ENCODE peak calls at places on chromosomes 6 and 20, in eight cellular contexts. T, Y, J, L, K, B, R and Q are unnamed samples.

GRCh38 chr6:45949256-45949655 is 66.4 kb downstream of the CLIC5 start:
- DNase-seq in B (no peak), T (peak), K (no peak), L (no peak), R (no peak), Y (no peak), J (no peak), Q (no peak)

GRCh38 chr6:169034523-169035167 is 219.0 kb downstream of the THBS2 start:
- DNase-seq in J (no peak), Y (peak), L (no peak), B (peak), T (no peak), R (no peak), K (no peak), Q (no peak)

GRCh38 chr6:132198040-132198439 is 203.2 kb downstream of the MOXD1 start:
- DNase-seq in Y (no peak), T (no peak), B (no peak), L (no peak), K (no peak), J (no peak), R (no peak), Q (no peak)

GRCh38 chr6:9795880-9796279 is 619.0 kb downstream of the TFAP2A start:
- DNase-seq in B (no peak), T (no peak), L (no peak), R (no peak), K (no peak), J (no peak), Y (no peak), Q (no peak)

GRCh38 chr20:8673116-8673515 is 395.8 kb upstream of the PLCB4 start:
- DNase-seq in K (no peak), T (no peak), L (no peak), B (no peak), R (no peak), J (no peak), Y (no peak), Q (no peak)

GRCh38 chr6:144263786-144264185 is 21.3 kb upstream of the UTRN start:
- DNase-seq in R (no peak), B (no peak), Y (no peak), T (no peak), L (no peak), K (no peak), J (no peak), Q (no peak)

GRCh38 chr20:36773123-36773547 is 428 bp downstream of the DSN1 start:
- DNase-seq in J (no peak), T (no peak), R (no peak), L (no peak), K (no peak), B (no peak), Y (no peak), Q (no peak)

GRCh38 chr6:13667655-13668054 is 44.0 kb downstream of the RANBP9 start:
- DNase-seq in K (no peak), R (no peak), B (no peak), J (no peak), Y (no peak), T (no peak), L (no peak), Q (no peak)

GRCh38 chr6:33696538-33697518 is 14.7 kb downstream of the UQCC2 start:
- DNase-seq in T (no peak), R (peak), J (peak), B (peak), K (peak), L (no peak), Y (no peak), Q (peak)

GRCh38 chr20:10863337-10864060 is 189.7 kb upstream of the JAG1 start:
- DNase-seq in B (peak), Y (no peak), K (no peak), J (no peak), L (no peak), R (peak), T (no peak), Q (peak)

GRCh38 chr6:137799950-137800568 is 67.0 kb upstream of the TNFAIP3 start:
- DNase-seq in T (peak), J (peak), L (peak), R (no peak), B (peak), K (peak), Y (no peak), Q (peak)

GRCh38 chr6:170006524-170007467 is 255.4 kb downstream of the ERMARD start:
- DNase-seq in Y (peak), J (no peak), L (no peak), T (no peak), K (no peak), B (no peak), R (no peak), Q (no peak)

GRCh38 chr6:90350689-90351554 is 54.3 kb upstream of the BACH2 start:
- DNase-seq in T (no peak), J (no peak), L (no peak), Y (no peak), R (no peak), K (peak), B (no peak), Q (no peak)

GRCh38 chr6:162364488-162364887 is 363.1 kb downstream of the PRKN start:
- DNase-seq in J (no peak), T (no peak), K (no peak), L (no peak), Y (no peak), B (no peak), R (no peak), Q (no peak)

GRCh38 chr6:43768983-43769525 is 957 bp upstream of the VEGFA start:
- DNase-seq in B (peak), T (peak), K (peak), Y (no peak), R (peak), J (no peak), L (peak), Q (peak)

GRCh38 chr6:133843098-133843497 is 45.8 kb upstream of the TCF21 start:
- DNase-seq in L (no peak), K (no peak), J (no peak), R (no peak), B (no peak), T (no peak), Y (no peak), Q (no peak)

GRCh38 chr6:144582939-144583613 is 297.9 kb downstream of the UTRN start:
- DNase-seq in K (peak), J (peak), L (peak), B (no peak), T (peak), Y (peak), R (peak), Q (peak)

GRCh38 chr6:27669798-27670301 is 196.9 kb upstream of the ZNF184 start:
- DNase-seq in R (no peak), Y (no peak), J (no peak), K (no peak), B (no peak), L (no peak), T (no peak), Q (no peak)

GRCh38 chr6:117530467-117531242 is 48.2 kb downstream of the DCBLD1 start:
- DNase-seq in T (no peak), L (no peak), Y (no peak), K (no peak), R (no peak), J (no peak), B (no peak), Q (no peak)

DNA sequence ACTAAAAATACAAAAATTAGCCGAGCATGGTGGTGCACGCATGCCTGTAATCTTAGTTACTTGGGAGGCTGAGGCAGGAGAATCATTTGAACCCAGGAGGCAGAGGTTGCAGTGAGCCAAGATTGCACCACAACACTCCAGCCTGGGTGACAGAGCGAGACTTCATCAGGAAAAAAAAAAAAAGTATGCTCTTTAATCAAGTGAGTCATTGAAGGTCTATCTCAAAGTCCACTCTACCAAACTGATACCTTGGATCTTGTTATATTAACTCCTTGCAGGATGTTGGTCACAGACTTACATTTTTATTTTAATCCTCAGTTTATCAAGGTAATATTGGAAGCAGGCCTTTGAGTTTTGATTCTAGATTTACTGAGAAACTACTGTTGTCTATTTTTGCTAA is 348.7 kb downstream of the COL12A1 start:
- DNase-seq in T (peak), R (no peak), B (no peak), J (no peak), Y (no peak), K (no peak), L (no peak), Q (no peak)
- H3K4me3 ChIP-seq in T (no peak), R (no peak), B (no peak), J (no peak), Y (no peak), K (no peak), L (no peak), Q (no peak)

DNA sequence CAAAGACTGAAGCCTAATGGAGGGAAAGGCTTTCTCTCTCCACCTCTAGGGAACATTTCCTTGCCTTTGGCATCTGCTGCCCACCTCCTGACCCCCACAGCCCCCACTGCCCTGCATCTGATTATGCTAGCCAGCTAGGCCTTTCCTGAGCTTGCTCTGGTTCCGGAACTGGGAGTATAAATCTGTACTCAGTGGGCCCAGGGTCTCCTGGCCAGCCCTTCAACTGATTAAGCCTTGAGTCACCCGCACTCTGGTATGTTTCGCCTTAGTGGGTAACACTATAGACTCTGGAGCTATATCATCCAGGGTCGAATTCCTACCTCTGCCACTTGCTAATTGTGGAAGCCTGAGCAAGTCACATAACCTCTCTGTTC is 45.6 kb upstream of the RIPOR2 start:
- DNase-seq in T (no peak), L (no peak), K (no peak), R (no peak), Y (no peak), J (no peak), B (no peak), Q (no peak)
- H3K4me3 ChIP-seq in T (no peak), L (no peak), K (no peak), R (no peak), Y (no peak), J (no peak), B (no peak), Q (no peak)

GRCh38 chr6:159898519-159898918 is 7.7 kb downstream of the MAS1 start:
- DNase-seq in Y (no peak), R (no peak), T (no peak), K (no peak), B (no peak), J (no peak), L (no peak), Q (no peak)

GRCh38 chr6:159894991-159895390 is 4.2 kb downstream of the MAS1 start:
- DNase-seq in Y (no peak), J (no peak), K (no peak), L (no peak), R (no peak), B (no peak), T (no peak), Q (no peak)

GRCh38 chr6:159904497-159904911 is 13.7 kb downstream of the MAS1 start:
- DNase-seq in Y (no peak), J (peak), B (no peak), T (no peak), R (no peak), K (no peak), L (no peak), Q (no peak)

GRCh38 chr6:159897603-159898002 is 6.8 kb downstream of the MAS1 start:
- DNase-seq in J (no peak), B (no peak), T (no peak), Y (no peak), K (no peak), R (no peak), L (no peak), Q (no peak)

DNA sequence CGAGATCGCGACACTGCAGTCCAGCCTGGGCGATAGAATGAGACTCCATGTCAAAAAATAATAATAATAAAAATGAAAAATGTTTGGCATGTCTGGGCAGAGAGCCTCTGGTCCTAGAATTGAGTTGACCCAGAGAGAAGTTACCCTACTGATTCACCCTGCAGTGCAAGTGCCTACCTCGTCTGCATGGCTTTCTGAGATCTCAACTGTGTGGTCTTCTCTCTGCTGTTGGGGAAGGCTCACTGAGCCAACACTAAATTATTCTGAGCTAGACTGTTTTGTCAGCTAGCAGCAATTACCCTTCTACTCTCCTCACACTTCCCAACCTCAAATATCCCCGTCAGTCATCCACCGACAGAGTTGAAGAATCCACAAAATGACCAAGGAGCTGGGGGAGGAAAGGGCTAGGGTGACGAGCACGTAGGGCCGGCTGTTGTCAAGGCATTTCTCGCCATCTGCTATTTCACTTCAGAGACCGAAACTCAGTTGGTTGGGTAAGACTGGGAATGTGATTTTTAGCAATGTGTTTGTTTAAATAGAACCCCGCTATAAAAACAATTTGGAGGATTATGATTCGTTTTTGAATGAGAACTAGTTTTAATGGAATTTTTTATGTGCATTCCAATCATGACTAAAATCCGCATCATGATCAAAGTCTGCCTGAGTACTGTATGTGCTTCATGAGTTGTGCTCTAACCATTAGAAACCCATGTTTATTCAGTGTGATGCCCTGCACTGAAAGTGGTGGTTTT is 9.4 kb downstream of the MAS1 start:
- DNase-seq in B (peak), J (no peak), T (no peak), L (no peak), R (no peak), Y (no peak), K (no peak), Q (no peak)
- H3K4me3 ChIP-seq in B (no peak), J (no peak), T (no peak), L (no peak), R (no peak), Y (no peak), K (peak), Q (no peak)

GRCh38 chr6:135853227-135853626 is 1.7 kb downstream of the PDE7B start:
- DNase-seq in J (no peak), T (no peak), K (no peak), Y (no peak), B (no peak), L (no peak), R (no peak), Q (no peak)
- H3K4me3 ChIP-seq in J (no peak), T (peak), K (peak), Y (no peak), B (no peak), L (peak), R (peak), Q (no peak)

DNA sequence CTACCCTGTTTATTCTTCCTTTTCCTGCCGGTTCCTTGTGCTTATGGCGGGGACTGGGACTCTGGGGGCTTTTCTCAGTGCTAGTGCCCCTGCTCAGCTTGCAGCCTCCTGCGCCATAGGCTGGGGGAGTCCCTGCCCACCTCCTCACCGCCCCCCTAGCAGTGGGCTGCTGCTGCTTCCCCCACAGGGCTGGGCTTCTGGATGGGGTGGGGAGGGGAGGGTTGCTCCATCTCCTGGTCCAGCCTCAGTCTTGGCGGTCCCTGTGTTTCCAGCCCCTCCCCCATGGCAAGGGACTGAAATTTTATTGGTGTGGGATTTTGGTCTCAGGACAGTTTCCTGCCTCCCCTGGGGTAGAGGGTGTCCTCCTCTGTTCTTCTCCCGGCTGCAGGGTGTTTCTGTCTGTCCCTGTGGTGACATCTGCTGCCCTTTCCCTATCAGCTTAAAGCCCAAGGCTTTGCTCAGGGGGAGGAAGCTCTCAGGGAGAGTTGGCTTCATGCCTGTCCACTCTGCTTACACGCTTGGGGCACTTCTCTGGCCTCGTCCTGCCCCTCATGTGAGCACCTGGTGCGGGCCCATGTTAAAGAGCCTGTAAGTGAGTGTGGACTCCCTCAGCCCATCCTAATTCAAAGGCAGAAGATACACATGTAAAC is 100.6 kb downstream of the HIVEP1 start:
- DNase-seq in R (no peak), Y (no peak), B (no peak), K (no peak), J (no peak), T (no peak), L (no peak), Q (no peak)
- H3K4me3 ChIP-seq in R (no peak), Y (no peak), B (no peak), K (no peak), J (peak), T (no peak), L (no peak), Q (no peak)

GRCh38 chr20:23367770-23368169 is 5.8 kb downstream of the GZF1 start:
- DNase-seq in T (no peak), J (no peak), B (no peak), L (no peak), R (no peak), K (no peak), Y (no peak), Q (no peak)
- H3K4me3 ChIP-seq in T (no peak), J (no peak), B (no peak), L (no peak), R (no peak), K (no peak), Y (no peak), Q (no peak)

GRCh38 chr6:106975699-106976032 is 1.1 kb upstream of the CD24 start:
- DNase-seq in B (no peak), L (no peak), J (no peak), K (no peak), Y (no peak), T (no peak), R (no peak), Q (no peak)
- H3K4me3 ChIP-seq in B (peak), L (peak), J (peak), K (peak), Y (peak), T (peak), R (peak), Q (peak)